ENCODE peak calls at places on chromosomes 13 and 19, in seven cellular contexts. B is fibroblast of lung; Q is cardiac muscle cell; M is thoracic aorta; Z is left ventricle myocardium inferior; X is CD4-positive, alpha-beta T cell; W is A549. R is an unnamed sample.

GRCh38 chr13:46369506-46370268 is 17.4 kb downstream of the RUBCNL start:
- DNase-seq in W (no peak), Q (no peak), X (no peak), B (peak), Z (no peak), M (no peak), R (no peak)

GRCh38 chr13:75458696-75459422 is 23.1 kb downstream of the TBC1D4 start:
- DNase-seq in X (no peak), Q (no peak), W (no peak), Z (peak), M (no peak), B (no peak), R (no peak)

GRCh38 chr13:54614729-54615128 is 1586.1 kb downstream of the OLFM4 start:
- DNase-seq in B (no peak), M (no peak), Z (no peak), W (no peak), Q (no peak), X (no peak), R (no peak)

GRCh38 chr13:46183018-46183940 is 1.3 kb upstream of the LCP1 start:
- DNase-seq in M (no peak), Q (no peak), B (no peak), Z (no peak), X (no peak), W (no peak), R (no peak)

GRCh38 chr13:78603240-78603947 is at the start of gene POU4F1:
- DNase-seq in Q (peak), M (no peak), W (peak), Z (peak), B (peak), X (no peak), R (peak)

GRCh38 chr13:21557995-21558394 is 46.0 kb downstream of the MICU2 start:
- DNase-seq in B (no peak), X (no peak), M (no peak), W (peak), Z (no peak), Q (peak), R (no peak)

GRCh38 chr13:50684366-50684765 is 159.1 kb downstream of the DLEU7 start:
- DNase-seq in W (no peak), Q (no peak), X (no peak), B (no peak), M (no peak), Z (peak), R (peak)

GRCh38 chr13:21849323-21849722 is 178.4 kb downstream of the FGF9 start:
- DNase-seq in Z (no peak), Q (peak), W (no peak), B (peak), X (no peak), M (no peak), R (no peak)

GRCh38 chr19:34220472-34221063 is 33.8 kb upstream of the GARRE1 start:
- DNase-seq in W (peak), Z (no peak), Q (peak), X (peak), B (peak), M (peak), R (no peak)

DNA sequence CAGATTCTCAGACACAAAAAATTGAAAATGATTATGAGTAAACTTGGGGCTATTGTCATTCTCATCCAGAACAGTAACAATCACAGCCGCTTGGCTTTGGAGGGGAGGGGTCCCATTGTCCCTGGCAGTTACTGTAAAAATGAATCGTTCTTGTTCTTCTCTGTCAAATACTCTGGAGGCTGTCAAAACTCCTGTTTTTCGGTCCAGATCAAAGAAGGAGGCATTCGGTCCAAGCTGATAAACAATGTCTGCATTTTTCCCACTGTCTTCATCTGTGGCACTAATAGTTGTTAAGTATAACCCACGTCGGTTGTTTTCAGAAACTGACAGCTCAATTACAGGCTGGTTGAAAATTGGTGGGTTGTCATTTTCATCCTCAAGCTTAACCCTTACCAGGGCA is 3.5 kb downstream of the PCDH9 start:
- DNase-seq in W (no peak), Q (no peak), Z (no peak), X (no peak), M (no peak), B (no peak), R (no peak)
- H3K27ac ChIP-seq in W (no peak), Q (no peak), Z (no peak), X (no peak), M (no peak), B (no peak), R (peak)

DNA sequence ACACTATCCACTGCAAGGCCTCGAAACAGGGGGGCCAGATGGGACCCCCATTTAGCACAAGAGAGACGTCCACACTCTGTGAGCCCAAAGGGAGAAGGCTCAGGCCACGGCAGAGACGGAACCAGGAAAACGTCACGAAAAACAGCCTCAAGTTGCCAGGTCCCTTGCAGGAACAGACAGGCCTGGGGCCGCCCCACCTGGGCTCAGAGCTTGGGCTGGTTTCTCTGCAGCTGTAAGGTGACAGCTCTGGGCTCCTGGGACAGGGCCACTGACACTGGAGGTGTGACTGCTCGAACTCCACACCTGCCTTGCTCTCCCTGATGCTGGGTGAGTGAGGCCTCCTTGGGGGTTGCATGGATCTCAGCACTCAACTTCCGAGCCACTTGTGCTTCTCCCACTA is 3.2 kb downstream of the ZNF787 start:
- DNase-seq in M (no peak), Q (no peak), X (no peak), Z (no peak), B (no peak), W (no peak), R (no peak)
- H3K27ac ChIP-seq in M (no peak), Q (peak), X (no peak), Z (peak), B (no peak), W (no peak), R (no peak)

DNA sequence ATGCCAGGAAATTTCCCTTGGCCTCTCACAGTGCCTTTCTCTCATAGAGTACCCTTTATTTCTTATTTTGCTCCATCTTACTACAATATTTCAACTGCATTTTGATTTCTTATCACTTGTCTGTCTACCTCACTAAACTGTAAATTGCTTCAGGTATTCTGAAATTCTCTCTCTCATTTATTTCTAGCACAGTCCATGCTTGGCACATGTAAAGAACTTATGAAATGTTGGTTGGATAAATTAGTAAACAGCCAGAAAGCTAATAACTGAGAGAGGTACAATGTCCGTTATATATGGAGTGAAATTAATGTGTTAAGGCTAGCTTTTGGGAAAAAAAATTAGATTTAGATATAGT is 138.3 kb upstream of the RFC3 start:
- DNase-seq in X (no peak), W (no peak), Q (no peak), B (no peak), Z (no peak), M (no peak), R (no peak)
- H3K27ac ChIP-seq in X (no peak), W (peak), Q (no peak), B (no peak), Z (peak), M (no peak), R (peak)

DNA sequence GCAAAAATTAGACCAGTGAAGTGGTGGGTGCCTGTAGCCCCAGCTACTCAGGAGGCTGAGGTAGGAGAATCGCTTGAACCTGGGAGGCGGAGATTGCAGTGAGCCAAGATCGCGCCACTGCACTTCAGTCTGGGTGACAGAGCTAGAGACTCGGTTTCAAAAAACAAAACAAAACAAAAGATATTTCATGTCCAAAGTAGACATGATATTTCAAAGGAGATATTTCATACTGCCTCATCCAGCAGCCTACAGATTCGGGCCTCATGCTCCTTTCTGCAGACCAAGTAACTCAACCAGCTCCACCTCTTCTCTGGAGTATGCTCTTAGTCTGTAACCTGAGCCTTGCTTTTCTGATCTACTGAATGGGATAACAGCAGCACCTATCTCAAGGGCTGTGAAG is 15.0 kb downstream of the ZC3H4 start:
- DNase-seq in B (no peak), Z (no peak), W (no peak), Q (no peak), X (no peak), M (no peak), R (no peak)
- H3K27ac ChIP-seq in B (no peak), Z (peak), W (no peak), Q (peak), X (no peak), M (peak), R (no peak)

DNA sequence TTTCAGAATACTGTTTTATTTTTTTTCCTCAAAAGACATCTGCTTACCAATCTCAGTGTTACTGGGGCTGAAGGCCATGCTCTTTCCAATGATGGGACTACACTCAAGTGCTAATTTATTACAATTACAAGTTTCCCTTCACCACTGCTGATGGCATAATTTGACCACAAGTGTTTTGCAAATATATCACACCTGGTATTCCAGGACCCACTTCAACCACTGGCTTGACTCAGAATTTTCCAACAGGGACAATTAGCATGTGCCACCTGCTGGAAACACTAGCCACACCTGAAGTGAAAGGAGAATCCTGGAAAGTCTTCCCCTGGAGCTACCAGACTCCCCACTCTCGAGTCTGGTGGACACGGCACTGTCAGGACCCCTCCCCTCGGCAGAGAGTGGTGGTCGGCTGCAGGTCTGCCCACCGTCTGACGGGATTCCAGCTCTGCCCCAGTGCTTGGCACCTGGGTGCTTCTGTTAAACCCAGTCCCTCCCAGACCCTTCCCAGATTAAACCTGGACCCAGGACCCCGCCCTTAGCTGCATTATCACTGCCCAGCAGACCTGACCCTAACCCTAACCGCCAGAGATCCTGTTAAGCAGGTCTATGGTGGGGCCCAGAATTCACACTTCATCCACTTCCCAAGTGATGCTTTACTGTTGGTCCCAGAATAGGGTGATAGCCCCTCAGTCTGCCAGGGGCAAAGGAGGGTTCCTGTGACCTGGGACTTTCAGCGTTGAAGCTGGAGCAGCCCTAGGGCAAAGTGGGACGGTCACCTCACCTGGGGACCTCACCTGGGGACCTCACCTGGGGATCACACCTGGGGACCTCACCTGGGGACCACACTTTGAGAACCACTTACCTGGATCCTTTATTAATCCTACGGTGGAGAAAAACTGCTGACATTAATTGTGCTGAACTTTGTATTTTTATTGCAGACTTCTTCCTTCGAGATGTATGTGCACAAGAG is 17.6 kb upstream of the RASA3 start:
- DNase-seq in X (no peak), B (no peak), Z (no peak), W (no peak), M (no peak), Q (no peak), R (no peak)
- H3K27ac ChIP-seq in X (peak), B (no peak), Z (no peak), W (no peak), M (no peak), Q (no peak), R (no peak)

GRCh38 chr19:18427752-18428131 is 8.5 kb downstream of the SSBP4 start:
- DNase-seq in Q (no peak), M (no peak), W (no peak), Z (no peak), B (no peak), X (no peak), R (no peak)

GRCh38 chr19:18424890-18425514 is 5.8 kb downstream of the SSBP4 start:
- DNase-seq in X (no peak), Z (no peak), W (no peak), M (no peak), Q (no peak), B (no peak), R (no peak)

GRCh38 chr19:18425515-18426415 is 6.6 kb downstream of the SSBP4 start:
- DNase-seq in W (no peak), X (no peak), Q (no peak), B (peak), Z (peak), M (no peak), R (no peak)

GRCh38 chr19:18427080-18427751 is 8.0 kb downstream of the SSBP4 start:
- DNase-seq in B (no peak), Q (no peak), W (no peak), Z (no peak), M (no peak), X (no peak), R (no peak)

DNA sequence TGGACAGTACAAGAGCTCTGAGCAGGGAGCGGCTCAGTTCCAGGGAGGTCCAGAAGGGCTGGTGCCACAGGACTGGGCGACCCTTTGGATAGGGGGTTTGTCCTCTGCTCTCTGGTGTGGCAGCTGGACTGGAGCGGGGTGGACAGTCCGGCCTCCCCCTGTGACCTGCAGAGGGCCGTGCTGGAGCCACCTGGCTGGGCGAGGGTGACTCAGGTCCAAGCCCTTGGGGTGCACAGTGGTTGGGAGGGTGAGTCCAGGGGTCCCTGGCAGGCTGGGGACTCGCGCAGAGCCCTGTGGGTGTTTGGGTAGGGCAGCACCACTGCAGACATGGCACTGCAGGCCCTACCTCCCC is 7.2 kb downstream of the SSBP4 start:
- DNase-seq in M (no peak), Z (no peak), Q (no peak), W (no peak), B (no peak), X (no peak), R (no peak)
- H3K27ac ChIP-seq in M (peak), Z (peak), Q (peak), W (no peak), B (peak), X (no peak), R (no peak)

GRCh38 chr19:38457690-38458405 is 24.4 kb downstream of the RYR1 start:
- DNase-seq in M (no peak), X (no peak), Q (no peak), W (no peak), Z (no peak), B (no peak), R (no peak)

GRCh38 chr19:38457202-38457601 is 23.7 kb downstream of the RYR1 start:
- DNase-seq in X (no peak), B (no peak), Q (no peak), Z (no peak), W (no peak), M (no peak), R (no peak)

GRCh38 chr19:38455031-38455430 is 21.5 kb downstream of the RYR1 start:
- DNase-seq in W (no peak), B (peak), X (no peak), Q (peak), M (no peak), Z (no peak), R (no peak)

GRCh38 chr19:38463365-38463764 is 29.9 kb downstream of the RYR1 start:
- DNase-seq in M (no peak), Q (no peak), X (no peak), Z (no peak), B (no peak), W (no peak), R (no peak)

GRCh38 chr19:38458991-38459390 is 25.5 kb downstream of the RYR1 start:
- DNase-seq in Z (no peak), Q (no peak), W (no peak), M (no peak), B (no peak), X (no peak), R (no peak)
- H3K27ac ChIP-seq in Z (no peak), Q (no peak), W (no peak), M (no peak), B (no peak), X (no peak), R (no peak)

GRCh38 chr19:13155472-13156284 is 5.5 kb downstream of the IER2 start:
- DNase-seq in W (no peak), X (peak), Q (peak), M (no peak), B (peak), Z (peak), R (no peak)

GRCh38 chr19:13159713-13160112 is 9.5 kb downstream of the IER2 start:
- DNase-seq in X (no peak), Z (no peak), M (no peak), Q (no peak), B (no peak), W (no peak), R (no peak)

GRCh38 chr19:13154911-13155471 is 4.8 kb downstream of the IER2 start:
- DNase-seq in Z (peak), M (no peak), W (no peak), B (peak), Q (peak), X (peak), R (no peak)

GRCh38 chr19:13154241-13154778 is 4.1 kb downstream of the IER2 start:
- DNase-seq in X (peak), W (no peak), Q (peak), B (peak), Z (peak), M (peak), R (no peak)

DNA sequence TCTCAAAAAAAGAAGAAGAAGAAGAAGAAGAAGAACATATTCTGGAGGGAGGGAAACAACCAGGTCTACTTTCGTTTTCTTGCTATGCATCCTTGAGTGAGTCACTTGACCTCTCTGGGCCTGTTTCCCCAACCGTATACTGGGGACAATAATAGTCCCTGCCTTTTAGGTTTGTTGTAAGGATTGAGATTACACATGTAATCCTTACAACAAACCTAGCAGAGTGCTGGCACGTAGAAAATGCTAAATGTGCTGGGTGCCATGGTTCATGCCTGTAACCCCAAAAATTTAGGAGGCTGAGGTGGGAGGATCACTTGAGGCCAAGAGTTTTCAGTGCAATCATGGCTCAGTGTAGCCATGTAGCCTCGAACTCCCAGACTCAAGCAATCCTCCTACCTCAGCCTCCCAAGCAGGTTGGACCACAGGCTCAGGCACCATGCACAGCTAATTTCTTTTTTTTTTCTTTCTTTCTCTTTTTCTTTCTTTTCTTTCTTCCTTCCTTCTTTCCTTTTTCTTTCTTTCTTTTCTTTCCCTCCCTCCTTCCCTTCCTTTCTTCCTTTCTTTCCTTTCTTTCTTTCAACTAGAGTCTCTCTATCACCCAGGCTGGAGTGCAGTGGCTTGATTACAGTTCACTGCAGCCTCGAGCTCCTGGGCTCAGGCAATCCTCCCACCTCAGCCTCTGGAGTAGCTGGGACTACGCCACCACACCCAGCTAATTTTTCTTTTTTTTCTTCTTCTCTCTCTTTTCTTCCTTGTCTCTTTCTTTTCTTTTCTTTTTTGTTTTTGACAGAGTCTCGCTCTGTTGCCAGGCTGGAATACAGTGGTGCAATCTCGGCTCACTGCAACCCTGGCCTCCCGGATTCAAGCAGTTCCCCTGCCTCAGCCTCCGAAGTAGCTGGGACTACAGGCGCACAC is 7.0 kb downstream of the IER2 start:
- DNase-seq in Z (no peak), Q (no peak), B (no peak), X (no peak), M (no peak), W (no peak), R (no peak)
- H3K27ac ChIP-seq in Z (peak), Q (no peak), B (no peak), X (peak), M (no peak), W (peak), R (no peak)

DNA sequence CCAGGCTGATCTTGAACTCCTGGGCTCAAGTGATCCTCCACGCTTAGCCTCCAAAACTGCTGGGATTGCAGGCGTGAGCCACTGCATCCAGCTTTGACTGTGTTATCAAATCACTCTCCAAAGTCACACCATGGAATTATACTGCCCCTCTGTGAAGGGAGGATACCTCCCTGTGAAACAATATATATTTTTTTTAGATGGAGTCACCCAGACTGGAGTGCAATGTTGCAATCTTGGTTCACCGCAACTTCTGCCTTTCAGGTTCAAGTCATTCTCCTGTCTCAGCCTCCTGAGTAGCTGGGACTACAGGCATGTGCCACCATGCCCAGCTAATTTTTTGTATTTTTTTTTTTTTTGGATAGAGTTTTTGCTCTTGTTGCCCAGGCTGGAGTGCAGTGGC is 7.7 kb downstream of the TYK2 start:
- DNase-seq in Z (no peak), W (no peak), X (no peak), M (no peak), B (no peak), Q (no peak), R (no peak)
- H3K27ac ChIP-seq in Z (no peak), W (no peak), X (no peak), M (no peak), B (no peak), Q (no peak), R (no peak)